ENCODE peak calls at places on chromosomes 3 and 15, in four cellular contexts. H is psoas muscle, Q is lower leg skin, Y is A549. A is an unnamed sample.

GRCh38 chr15:76330281-76330680 is 6.3 kb upstream of the ISL2 start:
- DNase-seq in H (peak), Q (peak), Y (peak), A (no peak)

GRCh38 chr3:124504332-124505059 is 225.8 kb upstream of the UMPS start:
- DNase-seq in H (no peak), Q (no peak), Y (no peak), A (no peak)

GRCh38 chr15:101064795-101065569 is 145.8 kb downstream of the LRRK1 start:
- DNase-seq in H (no peak), Q (no peak), Y (no peak), A (no peak)

GRCh38 chr3:16486201-16486600 is 27.3 kb downstream of the RFTN1 start:
- DNase-seq in H (no peak), Q (no peak), Y (no peak), A (no peak)

GRCh38 chr3:47577583-47578118 is 1.0 kb downstream of the CSPG5 start:
- DNase-seq in H (no peak), Q (no peak), Y (peak), A (no peak)

GRCh38 chr3:113354307-113354706 is 87.0 kb downstream of the CFAP44 start:
- DNase-seq in H (no peak), Q (no peak), Y (peak), A (no peak)

GRCh38 chr3:124836448-124836847 is 50.7 kb downstream of the ITGB5 start:
- DNase-seq in H (no peak), Q (no peak), Y (no peak), A (no peak)

GRCh38 chr3:15360786-15361493 is 28.6 kb upstream of the SH3BP5 start:
- DNase-seq in H (no peak), Q (no peak), Y (no peak), A (no peak)

GRCh38 chr3:16686679-16687078 is 81.5 kb upstream of the DAZL start:
- DNase-seq in H (no peak), Q (no peak), Y (no peak), A (no peak)

GRCh38 chr15:45701108-45701507 is 66.3 kb downstream of the SQOR start:
- DNase-seq in H (no peak), Q (no peak), Y (no peak), A (no peak)

GRCh38 chr3:58217209-58217811 is 6.5 kb upstream of the DNASE1L3 start:
- DNase-seq in H (peak), Q (peak), Y (peak), A (peak)

GRCh38 chr15:90529008-90529368 is 735 bp upstream of the CRTC3 start:
- DNase-seq in H (no peak), Q (no peak), Y (no peak), A (no peak)

GRCh38 chr15:90530250-90531051 is 728 bp downstream of the CRTC3 start:
- DNase-seq in H (peak), Q (peak), Y (peak), A (peak)

GRCh38 chr15:90535254-90535653 is 5.5 kb downstream of the CRTC3 start:
- DNase-seq in H (no peak), Q (no peak), Y (no peak), A (no peak)

GRCh38 chr15:90531147-90531546 is 1.4 kb downstream of the CRTC3 start:
- DNase-seq in H (no peak), Q (no peak), Y (no peak), A (no peak)

DNA sequence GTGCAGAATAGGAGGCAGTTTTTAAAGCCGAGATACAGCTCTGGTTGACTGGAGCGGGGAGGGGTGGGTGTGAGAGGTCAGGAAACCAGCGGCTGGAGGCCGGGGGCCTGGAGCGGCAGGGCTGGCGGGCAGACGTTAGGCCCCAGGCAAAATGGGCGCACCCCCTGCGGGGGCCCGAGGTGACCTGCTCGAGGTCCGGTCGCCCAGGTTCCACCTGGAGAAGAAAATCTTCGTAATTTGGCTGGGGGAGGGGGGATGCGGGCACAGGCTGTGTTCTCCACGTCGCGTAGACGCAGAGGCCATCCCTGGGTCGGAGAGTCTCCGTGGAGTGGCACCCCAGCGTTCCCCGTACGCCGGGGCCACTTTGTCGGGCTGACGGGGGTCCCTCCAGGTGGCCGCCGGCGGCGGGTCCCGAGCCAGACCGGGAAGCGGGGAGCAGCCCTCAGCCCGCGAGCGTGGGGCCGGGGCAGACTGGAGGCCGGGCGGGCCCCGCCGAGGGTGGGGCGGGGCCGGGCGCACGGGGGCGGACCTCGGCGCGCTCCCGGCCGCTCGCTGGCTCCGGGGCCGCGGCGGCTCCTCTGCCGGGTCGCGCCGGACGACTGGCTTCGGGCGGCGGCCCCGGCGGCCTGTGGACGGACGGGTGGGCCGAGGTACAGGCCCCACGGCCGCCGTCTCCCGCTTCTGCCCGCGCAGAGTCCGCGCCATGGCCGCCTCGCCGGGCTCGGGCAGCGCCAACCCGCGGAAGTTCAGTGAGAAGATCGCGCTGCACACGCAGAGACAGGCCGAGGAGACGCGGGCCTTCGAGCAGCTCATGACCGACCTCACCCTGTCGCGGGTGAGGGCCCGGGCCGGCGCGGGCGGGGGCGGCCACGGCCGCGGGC is at the start of gene CRTC3:
- DNase-seq in H (peak), Q (peak), Y (peak), A (peak)
- TF ChIP-seq CTCF in H (no peak), Q (no peak), Y (peak), A (no peak)

DNA sequence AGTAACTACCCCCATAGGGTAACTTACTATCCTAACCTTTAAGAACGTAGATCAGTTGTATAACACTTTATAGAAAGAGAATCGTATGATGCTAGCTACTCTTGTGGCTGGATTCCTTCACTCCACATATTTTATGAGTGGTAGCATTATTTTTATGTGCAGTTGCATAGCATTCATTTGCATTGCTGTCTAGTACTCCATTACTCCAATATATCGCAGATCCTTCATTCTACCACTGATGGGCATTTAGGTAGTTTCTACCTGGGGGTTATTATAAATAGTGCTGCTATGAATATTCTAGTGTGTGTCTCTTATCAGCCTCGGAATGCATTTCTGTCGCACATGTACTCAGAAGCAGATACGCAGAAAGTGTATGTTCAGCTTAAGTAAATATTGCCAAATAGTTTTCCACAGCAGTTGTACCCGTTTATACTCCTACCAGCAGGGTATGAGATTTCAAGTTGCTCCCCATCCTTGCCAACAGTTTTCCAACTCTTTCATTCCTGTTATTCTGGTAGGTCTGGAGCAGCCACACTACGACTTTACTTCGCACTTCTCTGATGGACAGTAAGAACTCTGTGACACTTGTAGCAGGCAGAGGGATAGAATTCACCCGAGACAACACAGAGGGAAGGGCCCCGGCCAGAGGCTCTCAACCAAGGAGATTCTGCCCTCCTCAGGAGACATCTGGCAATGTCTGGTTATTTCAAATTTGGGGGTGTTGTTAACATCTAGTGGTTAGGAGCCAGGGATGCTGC is 9.8 kb upstream of the VGLL4 start:
- DNase-seq in H (no peak), Q (no peak), Y (no peak), A (no peak)
- TF ChIP-seq CTCF in H (peak), Q (no peak), Y (no peak), A (no peak)

GRCh38 chr15:48358681-48359152 is 27.5 kb downstream of the DUT start:
- DNase-seq in H (no peak), Q (no peak), Y (no peak), A (no peak)
- TF ChIP-seq CTCF in H (no peak), Q (no peak), Y (no peak), A (no peak)

DNA sequence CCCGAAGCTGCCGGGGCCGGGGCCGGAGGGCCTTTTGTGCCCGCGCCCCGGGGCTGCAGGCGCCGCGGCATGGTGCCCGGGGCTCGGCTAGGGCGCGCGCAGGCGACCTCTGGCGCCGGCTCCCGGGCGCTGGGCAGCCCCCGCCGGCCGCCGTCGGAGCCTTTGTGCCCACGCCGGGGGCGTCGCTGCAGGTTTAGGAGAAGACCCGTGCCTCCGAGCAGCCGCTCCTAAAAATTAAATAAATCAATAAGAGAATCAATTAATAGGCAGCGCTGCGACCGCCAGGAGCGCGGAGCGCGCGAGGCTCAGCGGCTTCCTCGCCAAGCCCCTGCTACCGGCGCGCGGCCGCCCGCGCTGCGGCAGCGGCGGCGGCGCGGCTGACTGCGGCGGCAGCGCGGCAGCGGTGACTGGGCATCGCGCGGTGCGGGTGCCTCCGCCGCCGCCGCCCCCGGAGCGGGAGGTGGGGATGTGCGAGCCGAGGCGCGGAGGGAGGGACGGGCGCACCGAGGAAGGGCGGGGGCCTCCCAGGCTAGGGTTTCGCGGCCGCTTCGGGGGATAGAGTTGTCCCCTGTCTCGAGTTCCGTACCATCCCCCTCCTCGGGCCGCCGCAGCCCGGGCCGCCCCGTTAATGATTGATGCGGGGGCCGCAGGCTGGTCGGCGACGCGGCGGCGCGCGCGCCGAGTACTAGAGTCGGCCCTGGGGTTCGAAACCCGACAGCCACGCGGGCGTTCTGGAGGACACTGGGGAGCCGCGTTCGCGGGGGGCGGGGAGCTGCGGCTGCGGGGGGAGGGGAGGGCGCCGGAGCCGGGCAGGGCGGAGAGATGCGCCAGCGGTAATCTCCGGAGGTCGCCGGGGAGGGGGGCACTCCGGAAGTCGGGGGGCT is at the start of gene PAQR9:
- DNase-seq in H (peak), Q (no peak), Y (peak), A (peak)
- TF ChIP-seq CTCF in H (no peak), Q (no peak), Y (peak), A (no peak)

GRCh38 chr3:77319711-77320110 is 279.8 kb downstream of the ROBO2 start:
- DNase-seq in H (no peak), Q (no peak), Y (peak), A (no peak)
- TF ChIP-seq CTCF in H (no peak), Q (no peak), Y (no peak), A (peak)

GRCh38 chr15:28913171-28913765 is 27.5 kb downstream of the APBA2 start:
- DNase-seq in H (no peak), Q (no peak), Y (peak), A (no peak)
- TF ChIP-seq CTCF in H (no peak), Q (no peak), Y (no peak), A (peak)

GRCh38 chr3:183591881-183592521 is 36.5 kb upstream of the KLHL6 start:
- DNase-seq in H (no peak), Q (no peak), Y (no peak), A (no peak)
- TF ChIP-seq CTCF in H (peak), Q (no peak), Y (no peak), A (peak)